ENCODE peak calls at places on chromosomes 3 and 15, in five cellular contexts. One of them, this sample, is unnamed.
A peak's percentile ranks its signal among the peaks of the same experiment; 100 is the strongest.

GRCh38 chr15:29815000-29815704 is 7.1 kb downstream of the TJP1 start:
- DNase-seq in CD8-positive, alpha-beta memory T cell: no peak
- DNase-seq in GM23338: no peak
- DNase-seq in brain microvascular endothelial cell: peak; percentile 44
- DNase-seq in psoas muscle: no peak
- DNase-seq in this sample: no peak

GRCh38 chr15:66429117-66429516 is 42.4 kb downstream of the MAP2K1 start:
- DNase-seq in CD8-positive, alpha-beta memory T cell: no peak
- DNase-seq in GM23338: no peak
- DNase-seq in brain microvascular endothelial cell: no peak
- DNase-seq in psoas muscle: no peak
- DNase-seq in this sample: no peak

GRCh38 chr3:28328188-28329151 is 20.1 kb upstream of the ZCWPW2 start:
- DNase-seq in CD8-positive, alpha-beta memory T cell: no peak
- DNase-seq in GM23338: peak; percentile 49
- DNase-seq in brain microvascular endothelial cell: no peak
- DNase-seq in psoas muscle: no peak
- DNase-seq in this sample: peak; percentile 42

GRCh38 chr3:29466442-29466841 is 185.6 kb downstream of the RBMS3 start:
- DNase-seq in CD8-positive, alpha-beta memory T cell: no peak
- DNase-seq in GM23338: no peak
- DNase-seq in brain microvascular endothelial cell: no peak
- DNase-seq in psoas muscle: no peak
- DNase-seq in this sample: no peak

GRCh38 chr3:153624310-153625030 is 462.4 kb downstream of the RAP2B start:
- DNase-seq in CD8-positive, alpha-beta memory T cell: no peak
- DNase-seq in GM23338: no peak
- DNase-seq in brain microvascular endothelial cell: no peak
- DNase-seq in psoas muscle: no peak
- DNase-seq in this sample: peak; percentile 38

GRCh38 chr15:101346928-101347327 is 51.9 kb upstream of the SNRPA1 start:
- DNase-seq in CD8-positive, alpha-beta memory T cell: no peak
- DNase-seq in GM23338: no peak
- DNase-seq in brain microvascular endothelial cell: no peak
- DNase-seq in psoas muscle: no peak
- DNase-seq in this sample: no peak

GRCh38 chr3:35088943-35089342 is 550.4 kb upstream of the ARPP21 start:
- DNase-seq in CD8-positive, alpha-beta memory T cell: no peak
- DNase-seq in GM23338: no peak
- DNase-seq in brain microvascular endothelial cell: no peak
- DNase-seq in psoas muscle: no peak
- DNase-seq in this sample: no peak

GRCh38 chr15:58562135-58562534 is 130.3 kb downstream of the LIPC start:
- DNase-seq in CD8-positive, alpha-beta memory T cell: no peak
- DNase-seq in GM23338: no peak
- DNase-seq in brain microvascular endothelial cell: no peak
- DNase-seq in psoas muscle: no peak
- DNase-seq in this sample: no peak

GRCh38 chr3:53764376-53764775 is 81.8 kb downstream of the CHDH start:
- DNase-seq in CD8-positive, alpha-beta memory T cell: no peak
- DNase-seq in GM23338: no peak
- DNase-seq in brain microvascular endothelial cell: no peak
- DNase-seq in psoas muscle: no peak
- DNase-seq in this sample: no peak

GRCh38 chr3:57942366-57942765 is 65.9 kb upstream of the FLNB start:
- DNase-seq in CD8-positive, alpha-beta memory T cell: no peak
- DNase-seq in GM23338: no peak
- DNase-seq in brain microvascular endothelial cell: no peak
- DNase-seq in psoas muscle: no peak
- DNase-seq in this sample: no peak

GRCh38 chr3:171806200-171807128 is 3.8 kb downstream of the PLD1 start:
- DNase-seq in CD8-positive, alpha-beta memory T cell: no peak
- DNase-seq in GM23338: no peak
- DNase-seq in brain microvascular endothelial cell: peak; percentile 72
- DNase-seq in psoas muscle: no peak
- DNase-seq in this sample: no peak

GRCh38 chr3:3170998-3171397 is 8.5 kb downstream of the CRBN start:
- DNase-seq in CD8-positive, alpha-beta memory T cell: no peak
- DNase-seq in GM23338: peak; percentile 48
- DNase-seq in brain microvascular endothelial cell: no peak
- DNase-seq in psoas muscle: no peak
- DNase-seq in this sample: peak; percentile 27

GRCh38 chr3:126528800-126529541 is 5.0 kb downstream of the CHST13 start:
- DNase-seq in CD8-positive, alpha-beta memory T cell: no peak
- DNase-seq in GM23338: no peak
- DNase-seq in brain microvascular endothelial cell: no peak
- DNase-seq in psoas muscle: no peak
- DNase-seq in this sample: no peak

GRCh38 chr15:81531971-81532370 is 158.0 kb upstream of the TMC3 start:
- DNase-seq in CD8-positive, alpha-beta memory T cell: no peak
- DNase-seq in GM23338: no peak
- DNase-seq in brain microvascular endothelial cell: no peak
- DNase-seq in psoas muscle: no peak
- DNase-seq in this sample: no peak

GRCh38 chr15:67607959-67608605 is 65.6 kb downstream of the MAP2K5 start:
- DNase-seq in CD8-positive, alpha-beta memory T cell: no peak
- DNase-seq in GM23338: no peak
- DNase-seq in brain microvascular endothelial cell: no peak
- DNase-seq in psoas muscle: no peak
- DNase-seq in this sample: no peak

GRCh38 chr3:173025941-173026340 is 115.1 kb downstream of the SPATA16 start:
- DNase-seq in CD8-positive, alpha-beta memory T cell: no peak
- DNase-seq in GM23338: no peak
- DNase-seq in brain microvascular endothelial cell: no peak
- DNase-seq in psoas muscle: no peak
- DNase-seq in this sample: no peak

GRCh38 chr3:12842469-12842868 is 1.1 kb upstream of the RPL32 start:
- DNase-seq in CD8-positive, alpha-beta memory T cell: no peak
- DNase-seq in GM23338: no peak
- DNase-seq in brain microvascular endothelial cell: no peak
- DNase-seq in psoas muscle: no peak
- DNase-seq in this sample: no peak

GRCh38 chr3:111473550-111473949 is 68.4 kb upstream of the CD96 start:
- DNase-seq in CD8-positive, alpha-beta memory T cell: no peak
- DNase-seq in GM23338: peak; percentile 52
- DNase-seq in brain microvascular endothelial cell: no peak
- DNase-seq in psoas muscle: no peak
- DNase-seq in this sample: no peak

GRCh38 chr3:153443961-153444360 is 281.9 kb downstream of the RAP2B start:
- DNase-seq in CD8-positive, alpha-beta memory T cell: no peak
- DNase-seq in GM23338: peak; percentile 51
- DNase-seq in brain microvascular endothelial cell: no peak
- DNase-seq in psoas muscle: no peak
- DNase-seq in this sample: peak; percentile 36

DNA sequence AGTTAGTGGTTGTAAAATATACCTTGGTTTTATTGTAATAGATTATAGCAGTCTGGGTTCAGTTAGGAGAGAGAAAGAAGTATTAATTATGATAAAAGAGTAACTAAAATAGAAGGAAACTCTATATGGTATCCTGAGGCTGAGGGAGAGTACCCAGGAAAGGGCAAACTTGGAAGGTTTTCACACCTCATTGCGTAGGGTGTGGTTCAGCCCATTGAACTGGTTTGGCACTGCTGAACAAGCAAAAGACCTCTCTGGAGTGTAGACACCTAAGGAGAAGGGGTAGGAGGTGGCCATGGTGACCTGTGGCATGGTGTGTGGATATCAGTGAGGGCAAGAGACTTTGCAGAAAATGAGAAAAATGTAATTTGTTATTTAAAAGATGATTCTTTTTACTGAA is 63.5 kb downstream of the STT3B start:
- DNase-seq in CD8-positive, alpha-beta memory T cell: no peak
- DNase-seq in GM23338: no peak
- DNase-seq in brain microvascular endothelial cell: no peak
- DNase-seq in psoas muscle: no peak
- DNase-seq in this sample: no peak
- H3K36me3 ChIP-seq in CD8-positive, alpha-beta memory T cell: peaks cover 13% of the 10 kb centered on the region
- H3K36me3 ChIP-seq in GM23338: no peaks in the 10 kb centered on the region
- H3K36me3 ChIP-seq in brain microvascular endothelial cell: no peaks in the 10 kb centered on the region
- H3K36me3 ChIP-seq in psoas muscle: no peaks in the 10 kb centered on the region
- H3K36me3 ChIP-seq in this sample: peaks cover 92% of the 10 kb centered on the region

GRCh38 chr3:125022186-125022585 is 33.6 kb downstream of the HEG1 start:
- DNase-seq in CD8-positive, alpha-beta memory T cell: no peak
- DNase-seq in GM23338: no peak
- DNase-seq in brain microvascular endothelial cell: no peak
- DNase-seq in psoas muscle: no peak
- DNase-seq in this sample: no peak
- H3K36me3 ChIP-seq in CD8-positive, alpha-beta memory T cell: peaks cover 21% of the 10 kb centered on the region
- H3K36me3 ChIP-seq in GM23338: no peaks in the 10 kb centered on the region
- H3K36me3 ChIP-seq in brain microvascular endothelial cell: peaks cover 61% of the 10 kb centered on the region
- H3K36me3 ChIP-seq in psoas muscle: peaks cover 5% of the 10 kb centered on the region
- H3K36me3 ChIP-seq in this sample: no peaks in the 10 kb centered on the region

GRCh38 chr3:64627471-64628321 is 60.1 kb downstream of the ADAMTS9 start:
- DNase-seq in CD8-positive, alpha-beta memory T cell: no peak
- DNase-seq in GM23338: no peak
- DNase-seq in brain microvascular endothelial cell: no peak
- DNase-seq in psoas muscle: no peak
- DNase-seq in this sample: no peak

GRCh38 chr3:64621726-64622400 is 65.9 kb downstream of the ADAMTS9 start:
- DNase-seq in CD8-positive, alpha-beta memory T cell: no peak
- DNase-seq in GM23338: no peak
- DNase-seq in brain microvascular endothelial cell: no peak
- DNase-seq in psoas muscle: no peak
- DNase-seq in this sample: no peak

GRCh38 chr3:64623125-64623524 is 64.7 kb downstream of the ADAMTS9 start:
- DNase-seq in CD8-positive, alpha-beta memory T cell: no peak
- DNase-seq in GM23338: no peak
- DNase-seq in brain microvascular endothelial cell: peak; percentile 49
- DNase-seq in psoas muscle: no peak
- DNase-seq in this sample: no peak

GRCh38 chr3:64627042-64627441 is 60.8 kb downstream of the ADAMTS9 start:
- DNase-seq in CD8-positive, alpha-beta memory T cell: no peak
- DNase-seq in GM23338: no peak
- DNase-seq in brain microvascular endothelial cell: no peak
- DNase-seq in psoas muscle: no peak
- DNase-seq in this sample: no peak

GRCh38 chr3:64625381-64625780 is 62.4 kb downstream of the ADAMTS9 start:
- DNase-seq in CD8-positive, alpha-beta memory T cell: no peak
- DNase-seq in GM23338: no peak
- DNase-seq in brain microvascular endothelial cell: no peak
- DNase-seq in psoas muscle: no peak
- DNase-seq in this sample: no peak
- H3K36me3 ChIP-seq in CD8-positive, alpha-beta memory T cell: no peaks in the 10 kb centered on the region
- H3K36me3 ChIP-seq in GM23338: no peaks in the 10 kb centered on the region
- H3K36me3 ChIP-seq in brain microvascular endothelial cell: no peaks in the 10 kb centered on the region
- H3K36me3 ChIP-seq in psoas muscle: peaks cover 25% of the 10 kb centered on the region
- H3K36me3 ChIP-seq in this sample: no peaks in the 10 kb centered on the region

GRCh38 chr3:38250198-38250597 is 15.4 kb upstream of the SLC22A13 start:
- DNase-seq in CD8-positive, alpha-beta memory T cell: no peak
- DNase-seq in GM23338: no peak
- DNase-seq in brain microvascular endothelial cell: no peak
- DNase-seq in psoas muscle: no peak
- DNase-seq in this sample: no peak
- H3K36me3 ChIP-seq in CD8-positive, alpha-beta memory T cell: peaks cover 25% of the 10 kb centered on the region
- H3K36me3 ChIP-seq in GM23338: peaks cover 32% of the 10 kb centered on the region
- H3K36me3 ChIP-seq in brain microvascular endothelial cell: peaks cover 54% of the 10 kb centered on the region
- H3K36me3 ChIP-seq in psoas muscle: peaks cover 18% of the 10 kb centered on the region
- H3K36me3 ChIP-seq in this sample: peaks cover 95% of the 10 kb centered on the region

GRCh38 chr3:160403796-160404510 is 4.5 kb downstream of the SMC4 start:
- DNase-seq in CD8-positive, alpha-beta memory T cell: no peak
- DNase-seq in GM23338: no peak
- DNase-seq in brain microvascular endothelial cell: no peak
- DNase-seq in psoas muscle: no peak
- DNase-seq in this sample: no peak
- H3K36me3 ChIP-seq in CD8-positive, alpha-beta memory T cell: no peaks in the 10 kb centered on the region
- H3K36me3 ChIP-seq in GM23338: peaks cover 15% of the 10 kb centered on the region
- H3K36me3 ChIP-seq in brain microvascular endothelial cell: peaks cover 3% of the 10 kb centered on the region
- H3K36me3 ChIP-seq in psoas muscle: no peaks in the 10 kb centered on the region
- H3K36me3 ChIP-seq in this sample: peaks cover 95% of the 10 kb centered on the region

GRCh38 chr3:119859728-119860127 is 77.8 kb downstream of the NR1I2 start:
- DNase-seq in CD8-positive, alpha-beta memory T cell: no peak
- DNase-seq in GM23338: no peak
- DNase-seq in brain microvascular endothelial cell: no peak
- DNase-seq in psoas muscle: no peak
- DNase-seq in this sample: no peak
- H3K36me3 ChIP-seq in CD8-positive, alpha-beta memory T cell: peaks cover 18% of the 10 kb centered on the region
- H3K36me3 ChIP-seq in GM23338: peaks cover 18% of the 10 kb centered on the region
- H3K36me3 ChIP-seq in brain microvascular endothelial cell: peaks cover 20% of the 10 kb centered on the region
- H3K36me3 ChIP-seq in psoas muscle: peaks cover 3% of the 10 kb centered on the region
- H3K36me3 ChIP-seq in this sample: peaks cover 54% of the 10 kb centered on the region

GRCh38 chr15:42160110-42160509 is 3.7 kb upstream of the PLA2G4F start:
- DNase-seq in CD8-positive, alpha-beta memory T cell: no peak
- DNase-seq in GM23338: no peak
- DNase-seq in brain microvascular endothelial cell: no peak
- DNase-seq in psoas muscle: no peak
- DNase-seq in this sample: no peak

GRCh38 chr15:42165081-42165480 is 8.6 kb upstream of the PLA2G4F start:
- DNase-seq in CD8-positive, alpha-beta memory T cell: no peak
- DNase-seq in GM23338: no peak
- DNase-seq in brain microvascular endothelial cell: no peak
- DNase-seq in psoas muscle: no peak
- DNase-seq in this sample: no peak

GRCh38 chr15:42166225-42166940 is 9.9 kb upstream of the PLA2G4F start:
- DNase-seq in CD8-positive, alpha-beta memory T cell: no peak
- DNase-seq in GM23338: no peak
- DNase-seq in brain microvascular endothelial cell: no peak
- DNase-seq in psoas muscle: no peak
- DNase-seq in this sample: no peak

GRCh38 chr15:42163947-42164550 is 7.6 kb upstream of the PLA2G4F start:
- DNase-seq in CD8-positive, alpha-beta memory T cell: no peak
- DNase-seq in GM23338: no peak
- DNase-seq in brain microvascular endothelial cell: no peak
- DNase-seq in psoas muscle: no peak
- DNase-seq in this sample: no peak

DNA sequence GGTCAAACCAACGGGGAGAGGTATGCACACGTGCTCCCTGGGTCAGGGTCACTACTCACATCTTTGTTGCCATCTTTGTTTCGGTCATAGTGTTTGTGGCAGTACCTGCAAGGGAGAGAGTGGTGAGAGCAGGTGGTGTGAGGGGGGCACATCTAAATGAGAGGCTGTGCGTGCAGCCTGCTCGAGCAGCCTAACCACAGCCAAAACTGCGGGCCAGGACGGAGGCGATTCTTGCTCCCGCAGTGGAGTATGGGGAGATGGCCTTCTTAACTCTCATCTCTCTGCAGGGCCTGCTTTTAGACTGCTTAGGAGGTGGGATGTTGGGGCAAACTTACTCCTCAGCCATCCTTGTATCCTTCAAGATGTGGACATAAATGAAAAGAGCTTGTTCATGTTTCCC is 6.9 kb upstream of the PLA2G4F start:
- DNase-seq in CD8-positive, alpha-beta memory T cell: no peak
- DNase-seq in GM23338: no peak
- DNase-seq in brain microvascular endothelial cell: no peak
- DNase-seq in psoas muscle: no peak
- DNase-seq in this sample: no peak
- H3K36me3 ChIP-seq in CD8-positive, alpha-beta memory T cell: peaks cover 81% of the 10 kb centered on the region
- H3K36me3 ChIP-seq in GM23338: peaks cover 11% of the 10 kb centered on the region
- H3K36me3 ChIP-seq in brain microvascular endothelial cell: peaks cover 75% of the 10 kb centered on the region
- H3K36me3 ChIP-seq in psoas muscle: peaks cover 5% of the 10 kb centered on the region
- H3K36me3 ChIP-seq in this sample: peaks cover 91% of the 10 kb centered on the region

GRCh38 chr3:104385421-104385820 is 981.3 kb upstream of the ALCAM start:
- DNase-seq in CD8-positive, alpha-beta memory T cell: no peak
- DNase-seq in GM23338: no peak
- DNase-seq in brain microvascular endothelial cell: no peak
- DNase-seq in psoas muscle: no peak
- DNase-seq in this sample: no peak
- H3K36me3 ChIP-seq in CD8-positive, alpha-beta memory T cell: no peaks in the 10 kb centered on the region
- H3K36me3 ChIP-seq in GM23338: no peaks in the 10 kb centered on the region
- H3K36me3 ChIP-seq in brain microvascular endothelial cell: no peaks in the 10 kb centered on the region
- H3K36me3 ChIP-seq in psoas muscle: no peaks in the 10 kb centered on the region
- H3K36me3 ChIP-seq in this sample: no peaks in the 10 kb centered on the region

GRCh38 chr15:40467260-40467615 is 3.5 kb upstream of the CHST14 start:
- DNase-seq in CD8-positive, alpha-beta memory T cell: no peak
- DNase-seq in GM23338: no peak
- DNase-seq in brain microvascular endothelial cell: no peak
- DNase-seq in psoas muscle: no peak
- DNase-seq in this sample: no peak
- H3K36me3 ChIP-seq in CD8-positive, alpha-beta memory T cell: peaks cover 22% of the 10 kb centered on the region
- H3K36me3 ChIP-seq in GM23338: peaks cover 8% of the 10 kb centered on the region
- H3K36me3 ChIP-seq in brain microvascular endothelial cell: peaks cover 26% of the 10 kb centered on the region
- H3K36me3 ChIP-seq in psoas muscle: peaks cover 2% of the 10 kb centered on the region
- H3K36me3 ChIP-seq in this sample: peaks cover 36% of the 10 kb centered on the region

This sample was measured in OCI-LY7.